ENCODE peak calls at places on chromosomes 16 and 17, in five cellular contexts. One of them, this sample, is unnamed.

GRCh38 chr16:57683599-57684545 is 10.7 kb upstream of the DRC7 start:
- DNase-seq in Caki2: no peak
- DNase-seq in OCI-LY7: no peak
- DNase-seq in stimulated activated naive B cell treated with anti-CD40 and anti-IgM and Interleukin-4, amounts not matched to agents 10 μg/mL and 1 μg/mL and 100 μg/mL, for 72 hours: no peak
- DNase-seq in HEK293T: no peak
- DNase-seq in this sample: no peak

GRCh38 chr16:59886021-59886420 is 1151.9 kb upstream of the GOT2 start:
- DNase-seq in OCI-LY7: no peak
- DNase-seq in stimulated activated naive B cell treated with anti-CD40 and anti-IgM and Interleukin-4, amounts not matched to agents 10 μg/mL and 1 μg/mL and 100 μg/mL, for 72 hours: no peak
- DNase-seq in Caki2: no peak
- DNase-seq in HEK293T: no peak
- DNase-seq in this sample: no peak

GRCh38 chr17:48307222-48307621 is 122.8 kb downstream of the SKAP1 start:
- DNase-seq in HEK293T: no peak
- DNase-seq in OCI-LY7: no peak
- DNase-seq in Caki2: no peak
- DNase-seq in stimulated activated naive B cell treated with anti-CD40 and anti-IgM and Interleukin-4, amounts not matched to agents 10 μg/mL and 1 μg/mL and 100 μg/mL, for 72 hours: no peak
- DNase-seq in this sample: no peak

GRCh38 chr17:13874817-13875216 is 194.5 kb upstream of the COX10 start:
- DNase-seq in Caki2: no peak
- DNase-seq in HEK293T: no peak
- DNase-seq in OCI-LY7: no peak
- DNase-seq in stimulated activated naive B cell treated with anti-CD40 and anti-IgM and Interleukin-4, amounts not matched to agents 10 μg/mL and 1 μg/mL and 100 μg/mL, for 72 hours: no peak
- DNase-seq in this sample: no peak

GRCh38 chr17:62017496-62017895 is 47.6 kb downstream of the MED13 start:
- DNase-seq in HEK293T: no peak
- DNase-seq in stimulated activated naive B cell treated with anti-CD40 and anti-IgM and Interleukin-4, amounts not matched to agents 10 μg/mL and 1 μg/mL and 100 μg/mL, for 72 hours: no peak
- DNase-seq in OCI-LY7: no peak
- DNase-seq in Caki2: no peak
- DNase-seq in this sample: peak; percentile 37

GRCh38 chr16:57799619-57800212 is 2.6 kb downstream of the KIFC3 start:
- DNase-seq in HEK293T: no peak
- DNase-seq in stimulated activated naive B cell treated with anti-CD40 and anti-IgM and Interleukin-4, amounts not matched to agents 10 μg/mL and 1 μg/mL and 100 μg/mL, for 72 hours: no peak
- DNase-seq in Caki2: no peak
- DNase-seq in OCI-LY7: no peak
- DNase-seq in this sample: no peak

GRCh38 chr17:692116-692515 is 22.5 kb downstream of the VPS53 start:
- DNase-seq in stimulated activated naive B cell treated with anti-CD40 and anti-IgM and Interleukin-4, amounts not matched to agents 10 μg/mL and 1 μg/mL and 100 μg/mL, for 72 hours: no peak
- DNase-seq in OCI-LY7: no peak
- DNase-seq in Caki2: peak; percentile 74
- DNase-seq in HEK293T: no peak
- DNase-seq in this sample: peak; percentile 75

GRCh38 chr16:10256855-10257641 is 74.8 kb upstream of the GRIN2A start:
- DNase-seq in stimulated activated naive B cell treated with anti-CD40 and anti-IgM and Interleukin-4, amounts not matched to agents 10 μg/mL and 1 μg/mL and 100 μg/mL, for 72 hours: peak; percentile 24
- DNase-seq in OCI-LY7: peak; percentile 67
- DNase-seq in Caki2: peak; percentile 54
- DNase-seq in HEK293T: peak; percentile 75
- DNase-seq in this sample: peak; percentile 13

GRCh38 chr17:57097832-57098421 is 12.9 kb downstream of the AKAP1 start:
- DNase-seq in OCI-LY7: no peak
- DNase-seq in HEK293T: no peak
- DNase-seq in Caki2: peak; percentile 38
- DNase-seq in stimulated activated naive B cell treated with anti-CD40 and anti-IgM and Interleukin-4, amounts not matched to agents 10 μg/mL and 1 μg/mL and 100 μg/mL, for 72 hours: no peak
- DNase-seq in this sample: no peak

GRCh38 chr17:73613271-73613941 is 30.8 kb downstream of the SDK2 start:
- DNase-seq in HEK293T: no peak
- DNase-seq in stimulated activated naive B cell treated with anti-CD40 and anti-IgM and Interleukin-4, amounts not matched to agents 10 μg/mL and 1 μg/mL and 100 μg/mL, for 72 hours: no peak
- DNase-seq in Caki2: no peak
- DNase-seq in OCI-LY7: no peak
- DNase-seq in this sample: no peak

GRCh38 chr17:82668631-82669099 is 20.4 kb upstream of the WDR45B start:
- DNase-seq in stimulated activated naive B cell treated with anti-CD40 and anti-IgM and Interleukin-4, amounts not matched to agents 10 μg/mL and 1 μg/mL and 100 μg/mL, for 72 hours: peak; percentile 56
- DNase-seq in OCI-LY7: peak; percentile 73
- DNase-seq in Caki2: peak; percentile 62
- DNase-seq in HEK293T: peak; percentile 79
- DNase-seq in this sample: no peak

GRCh38 chr17:32264823-32265191 is 825 bp upstream of the RHBDL3 start:
- DNase-seq in OCI-LY7: no peak
- DNase-seq in Caki2: no peak
- DNase-seq in HEK293T: no peak
- DNase-seq in stimulated activated naive B cell treated with anti-CD40 and anti-IgM and Interleukin-4, amounts not matched to agents 10 μg/mL and 1 μg/mL and 100 μg/mL, for 72 hours: no peak
- DNase-seq in this sample: no peak

GRCh38 chr16:14309906-14310305 is 238.8 kb downstream of the MRTFB start:
- DNase-seq in HEK293T: no peak
- DNase-seq in stimulated activated naive B cell treated with anti-CD40 and anti-IgM and Interleukin-4, amounts not matched to agents 10 μg/mL and 1 μg/mL and 100 μg/mL, for 72 hours: no peak
- DNase-seq in Caki2: no peak
- DNase-seq in OCI-LY7: no peak
- DNase-seq in this sample: no peak

GRCh38 chr17:55577011-55577586 is 65.8 kb upstream of the SMIM36 start:
- DNase-seq in HEK293T: no peak
- DNase-seq in stimulated activated naive B cell treated with anti-CD40 and anti-IgM and Interleukin-4, amounts not matched to agents 10 μg/mL and 1 μg/mL and 100 μg/mL, for 72 hours: peak; percentile 74
- DNase-seq in OCI-LY7: no peak
- DNase-seq in Caki2: peak; percentile 54
- DNase-seq in this sample: peak; percentile 64

GRCh38 chr17:73562896-73563295 is 81.3 kb downstream of the SDK2 start:
- DNase-seq in Caki2: no peak
- DNase-seq in stimulated activated naive B cell treated with anti-CD40 and anti-IgM and Interleukin-4, amounts not matched to agents 10 μg/mL and 1 μg/mL and 100 μg/mL, for 72 hours: no peak
- DNase-seq in OCI-LY7: no peak
- DNase-seq in HEK293T: no peak
- DNase-seq in this sample: no peak

GRCh38 chr16:84484579-84485254 is 19.7 kb downstream of the MEAK7 start:
- DNase-seq in HEK293T: peak; percentile 66
- DNase-seq in Caki2: peak; percentile 18
- DNase-seq in OCI-LY7: peak; percentile 32
- DNase-seq in stimulated activated naive B cell treated with anti-CD40 and anti-IgM and Interleukin-4, amounts not matched to agents 10 μg/mL and 1 μg/mL and 100 μg/mL, for 72 hours: no peak
- DNase-seq in this sample: peak; percentile 51

GRCh38 chr16:46882304-46882939 is 1.7 kb upstream of the GPT2 start:
- DNase-seq in OCI-LY7: no peak
- DNase-seq in HEK293T: no peak
- DNase-seq in Caki2: no peak
- DNase-seq in stimulated activated naive B cell treated with anti-CD40 and anti-IgM and Interleukin-4, amounts not matched to agents 10 μg/mL and 1 μg/mL and 100 μg/mL, for 72 hours: no peak
- DNase-seq in this sample: no peak

GRCh38 chr16:69077251-69077650 is 28.2 kb upstream of the HAS3 start:
- DNase-seq in stimulated activated naive B cell treated with anti-CD40 and anti-IgM and Interleukin-4, amounts not matched to agents 10 μg/mL and 1 μg/mL and 100 μg/mL, for 72 hours: no peak
- DNase-seq in Caki2: peak; percentile 88
- DNase-seq in HEK293T: no peak
- DNase-seq in OCI-LY7: no peak
- DNase-seq in this sample: peak; percentile 94

GRCh38 chr17:19876524-19877161 is 8.9 kb upstream of the ULK2 start:
- DNase-seq in stimulated activated naive B cell treated with anti-CD40 and anti-IgM and Interleukin-4, amounts not matched to agents 10 μg/mL and 1 μg/mL and 100 μg/mL, for 72 hours: peak; percentile 2
- DNase-seq in OCI-LY7: no peak
- DNase-seq in HEK293T: no peak
- DNase-seq in Caki2: no peak
- DNase-seq in this sample: no peak

GRCh38 chr17:7237266-7237760 is 1.9 kb downstream of the PHF23 start:
- DNase-seq in Caki2: no peak
- DNase-seq in HEK293T: no peak
- DNase-seq in OCI-LY7: no peak
- DNase-seq in stimulated activated naive B cell treated with anti-CD40 and anti-IgM and Interleukin-4, amounts not matched to agents 10 μg/mL and 1 μg/mL and 100 μg/mL, for 72 hours: no peak
- DNase-seq in this sample: no peak

GRCh38 chr16:89257757-89258465 is 40.4 kb downstream of the ZNF778 start:
- DNase-seq in OCI-LY7: no peak
- DNase-seq in Caki2: no peak
- DNase-seq in stimulated activated naive B cell treated with anti-CD40 and anti-IgM and Interleukin-4, amounts not matched to agents 10 μg/mL and 1 μg/mL and 100 μg/mL, for 72 hours: no peak
- DNase-seq in HEK293T: no peak
- DNase-seq in this sample: no peak

GRCh38 chr17:56598471-56598870 is 5.0 kb downstream of the NOG start:
- DNase-seq in stimulated activated naive B cell treated with anti-CD40 and anti-IgM and Interleukin-4, amounts not matched to agents 10 μg/mL and 1 μg/mL and 100 μg/mL, for 72 hours: no peak
- DNase-seq in OCI-LY7: no peak
- DNase-seq in Caki2: no peak
- DNase-seq in HEK293T: no peak
- DNase-seq in this sample: no peak

GRCh38 chr16:88356727-88357199 is 26.0 kb upstream of the ZNF469 start:
- DNase-seq in HEK293T: no peak
- DNase-seq in OCI-LY7: no peak
- DNase-seq in stimulated activated naive B cell treated with anti-CD40 and anti-IgM and Interleukin-4, amounts not matched to agents 10 μg/mL and 1 μg/mL and 100 μg/mL, for 72 hours: no peak
- DNase-seq in Caki2: no peak
- DNase-seq in this sample: no peak

GRCh38 chr17:75087558-75088453 is at the start of gene SLC16A5:
- DNase-seq in Caki2: no peak
- DNase-seq in stimulated activated naive B cell treated with anti-CD40 and anti-IgM and Interleukin-4, amounts not matched to agents 10 μg/mL and 1 μg/mL and 100 μg/mL, for 72 hours: no peak
- DNase-seq in OCI-LY7: no peak
- DNase-seq in HEK293T: peak; percentile 60
- DNase-seq in this sample: peak; percentile 63

GRCh38 chr17:41520821-41521521 is 2.3 kb upstream of the KRT15 start:
- DNase-seq in OCI-LY7: no peak
- DNase-seq in Caki2: peak; percentile 85
- DNase-seq in HEK293T: no peak
- DNase-seq in stimulated activated naive B cell treated with anti-CD40 and anti-IgM and Interleukin-4, amounts not matched to agents 10 μg/mL and 1 μg/mL and 100 μg/mL, for 72 hours: no peak
- DNase-seq in this sample: peak; percentile 45

GRCh38 chr17:57666946-57667345 is 78.2 kb downstream of the CCDC182 start:
- DNase-seq in HEK293T: no peak
- DNase-seq in Caki2: no peak
- DNase-seq in stimulated activated naive B cell treated with anti-CD40 and anti-IgM and Interleukin-4, amounts not matched to agents 10 μg/mL and 1 μg/mL and 100 μg/mL, for 72 hours: no peak
- DNase-seq in OCI-LY7: no peak
- DNase-seq in this sample: no peak

GRCh38 chr17:12727076-12727750 is 61.5 kb downstream of the MYOCD start:
- DNase-seq in OCI-LY7: no peak
- DNase-seq in Caki2: peak; percentile 60
- DNase-seq in stimulated activated naive B cell treated with anti-CD40 and anti-IgM and Interleukin-4, amounts not matched to agents 10 μg/mL and 1 μg/mL and 100 μg/mL, for 72 hours: no peak
- DNase-seq in HEK293T: no peak
- DNase-seq in this sample: peak; percentile 30

GRCh38 chr17:79071161-79071560 is 3.5 kb upstream of the ENGASE start:
- DNase-seq in HEK293T: no peak
- DNase-seq in Caki2: no peak
- DNase-seq in stimulated activated naive B cell treated with anti-CD40 and anti-IgM and Interleukin-4, amounts not matched to agents 10 μg/mL and 1 μg/mL and 100 μg/mL, for 72 hours: no peak
- DNase-seq in OCI-LY7: no peak
- DNase-seq in this sample: no peak

GRCh38 chr17:41758601-41759000 is 24.2 kb upstream of the HAP1 start:
- DNase-seq in HEK293T: no peak
- DNase-seq in OCI-LY7: no peak
- DNase-seq in Caki2: no peak
- DNase-seq in stimulated activated naive B cell treated with anti-CD40 and anti-IgM and Interleukin-4, amounts not matched to agents 10 μg/mL and 1 μg/mL and 100 μg/mL, for 72 hours: no peak
- DNase-seq in this sample: no peak

GRCh38 chr17:80195671-80196529 is 24.2 kb downstream of the SGSH start:
- DNase-seq in HEK293T: peak; percentile 64
- DNase-seq in Caki2: no peak
- DNase-seq in OCI-LY7: peak; percentile 51
- DNase-seq in stimulated activated naive B cell treated with anti-CD40 and anti-IgM and Interleukin-4, amounts not matched to agents 10 μg/mL and 1 μg/mL and 100 μg/mL, for 72 hours: peak; percentile 14
- DNase-seq in this sample: no peak

GRCh38 chr17:20009302-20010098 is at the start of gene SPECC1:
- DNase-seq in Caki2: peak; percentile 76
- DNase-seq in stimulated activated naive B cell treated with anti-CD40 and anti-IgM and Interleukin-4, amounts not matched to agents 10 μg/mL and 1 μg/mL and 100 μg/mL, for 72 hours: peak; percentile 86
- DNase-seq in HEK293T: peak; percentile 92
- DNase-seq in OCI-LY7: peak; percentile 75
- DNase-seq in this sample: no peak

GRCh38 chr17:63823659-63824331 is 3.4 kb upstream of the PSMC5 start:
- DNase-seq in stimulated activated naive B cell treated with anti-CD40 and anti-IgM and Interleukin-4, amounts not matched to agents 10 μg/mL and 1 μg/mL and 100 μg/mL, for 72 hours: no peak
- DNase-seq in OCI-LY7: no peak
- DNase-seq in Caki2: no peak
- DNase-seq in HEK293T: no peak
- DNase-seq in this sample: no peak

GRCh38 chr16:67713647-67714273 is 5.4 kb downstream of the GFOD2 start:
- DNase-seq in stimulated activated naive B cell treated with anti-CD40 and anti-IgM and Interleukin-4, amounts not matched to agents 10 μg/mL and 1 μg/mL and 100 μg/mL, for 72 hours: no peak
- DNase-seq in HEK293T: no peak
- DNase-seq in OCI-LY7: no peak
- DNase-seq in Caki2: no peak
- DNase-seq in this sample: no peak

GRCh38 chr17:57096472-57097198 is 11.6 kb downstream of the AKAP1 start:
- DNase-seq in HEK293T: no peak
- DNase-seq in OCI-LY7: no peak
- DNase-seq in stimulated activated naive B cell treated with anti-CD40 and anti-IgM and Interleukin-4, amounts not matched to agents 10 μg/mL and 1 μg/mL and 100 μg/mL, for 72 hours: no peak
- DNase-seq in Caki2: no peak
- DNase-seq in this sample: no peak

This sample was measured in kidney glomerular epithelial cell.